ENCODE peak calls at places on chromosomes 1 and 21, in four cellular contexts. L is Peyer's patch, A is heart left ventricle, T is transverse colon. U is an unnamed sample.

GRCh38 chr1:36212782-36213181 is 11.5 kb upstream of the THRAP3 start:
- DNase-seq in L (no peak), A (no peak), T (no peak), U (no peak)

GRCh38 chr1:51717842-51718241 is 101.0 kb downstream of the OSBPL9 start:
- DNase-seq in L (no peak), A (no peak), T (no peak), U (no peak)

GRCh38 chr21:45598666-45599065 is 44.9 kb upstream of the PCBP3 start:
- DNase-seq in L (no peak), A (no peak), T (no peak), U (no peak)

GRCh38 chr21:25871566-25871965 is 136.8 kb downstream of the GABPA start:
- DNase-seq in L (no peak), A (no peak), T (no peak), U (no peak)

GRCh38 chr21:35197191-35197590 is 148.1 kb upstream of the RUNX1 start:
- DNase-seq in L (no peak), A (no peak), T (no peak), U (no peak)

GRCh38 chr1:241475688-241476087 is 43.9 kb downstream of the FH start:
- DNase-seq in L (no peak), A (no peak), T (no peak), U (no peak)

GRCh38 chr1:22613951-22614350 is 22.5 kb upstream of the C1QA start:
- DNase-seq in L (no peak), A (no peak), T (no peak), U (no peak)

GRCh38 chr1:88655685-88656299 is 28.3 kb upstream of the PKN2 start:
- DNase-seq in L (no peak), A (no peak), T (no peak), U (no peak)

GRCh38 chr1:22327411-22327810 is 124.2 kb upstream of the ZBTB40 start:
- DNase-seq in L (peak; percentile 11), A (no peak), T (no peak), U (no peak)

GRCh38 chr1:216626394-216627067 is 96.7 kb downstream of the ESRRG start:
- DNase-seq in L (no peak), A (no peak), T (no peak), U (no peak)

GRCh38 chr1:14339288-14339687 is 259.2 kb upstream of the KAZN start:
- DNase-seq in L (no peak), A (no peak), T (no peak), U (no peak)

GRCh38 chr1:1361982-1362423 is 3.6 kb upstream of the MXRA8 start:
- DNase-seq in L (no peak), A (peak; percentile 65), T (peak; percentile 20), U (no peak)

GRCh38 chr1:93581917-93582850 is 99.5 kb downstream of the BCAR3 start:
- DNase-seq in L (peak; percentile 62), A (no peak), T (peak; percentile 68), U (no peak)

GRCh38 chr1:71086331-71086730 is 5.5 kb upstream of the ZRANB2 start:
- DNase-seq in L (no peak), A (no peak), T (no peak), U (no peak)

GRCh38 chr1:192877283-192877886 is 68.5 kb downstream of the RGS2 start:
- DNase-seq in L (no peak), A (no peak), T (no peak), U (no peak)

GRCh38 chr1:214146523-214146922 is 134.4 kb upstream of the SMYD2 start:
- DNase-seq in L (no peak), A (no peak), T (peak; percentile 49), U (no peak)

GRCh38 chr1:6140413-6140812 is 39.7 kb downstream of the CHD5 start:
- DNase-seq in L (no peak), A (no peak), T (no peak), U (no peak)

GRCh38 chr21:36706951-36707762 is 8.2 kb downstream of the SIM2 start:
- DNase-seq in L (peak; percentile 42), A (no peak), T (no peak), U (no peak)

GRCh38 chr1:72636636-72637035 is 354.3 kb upstream of the NEGR1 start:
- DNase-seq in L (no peak), A (no peak), T (no peak), U (no peak)

GRCh38 chr1:91427741-91428140 is 23.1 kb upstream of the HFM1 start:
- DNase-seq in L (no peak), A (no peak), T (no peak), U (no peak)

GRCh38 chr1:64829411-64830033 is 84.6 kb downstream of the RAVER2 start:
- DNase-seq in L (no peak), A (no peak), T (no peak), U (no peak)

GRCh38 chr1:28577738-28578536 is 14.1 kb upstream of the RAB42 start:
- DNase-seq in L (no peak), A (no peak), T (no peak), U (no peak)

GRCh38 chr1:28577052-28577678 is 14.9 kb upstream of the RAB42 start:
- DNase-seq in L (no peak), A (no peak), T (no peak), U (no peak)

GRCh38 chr1:28578696-28579218 is 13.3 kb upstream of the RAB42 start:
- DNase-seq in L (no peak), A (no peak), T (no peak), U (no peak)

GRCh38 chr1:28580706-28581530 is 11.1 kb upstream of the RAB42 start:
- DNase-seq in L (peak; percentile 79), A (no peak), T (peak; percentile 68), U (no peak)

GRCh38 chr1:28579374-28579773 is 12.7 kb upstream of the RAB42 start:
- DNase-seq in L (no peak), A (no peak), T (no peak), U (no peak)
- TF ChIP-seq POLR2A in L (no peak), A (no peak), T (no peak), U (no peak)

GRCh38 chr1:3772027-3772714 is 378 bp upstream of the SMIM1 start:
- DNase-seq in L (peak; percentile 98), A (peak; percentile 93), T (peak; percentile 96), U (peak; percentile 96)
- H3K4me1 ChIP-seq in L (peaks cover 16% of the 10 kb centered on the region), A (peaks cover 21% of the 10 kb centered on the region), T (peaks cover 34% of the 10 kb centered on the region), U (no peaks in the 10 kb centered on the region)

GRCh38 chr1:108016451-108016920 is 51.5 kb upstream of the VAV3 start:
- DNase-seq in L (peak; percentile 73), A (no peak), T (no peak), U (no peak)

GRCh38 chr1:108012553-108012952 is 47.6 kb upstream of the VAV3 start:
- DNase-seq in L (no peak), A (no peak), T (no peak), U (no peak)

DNA sequence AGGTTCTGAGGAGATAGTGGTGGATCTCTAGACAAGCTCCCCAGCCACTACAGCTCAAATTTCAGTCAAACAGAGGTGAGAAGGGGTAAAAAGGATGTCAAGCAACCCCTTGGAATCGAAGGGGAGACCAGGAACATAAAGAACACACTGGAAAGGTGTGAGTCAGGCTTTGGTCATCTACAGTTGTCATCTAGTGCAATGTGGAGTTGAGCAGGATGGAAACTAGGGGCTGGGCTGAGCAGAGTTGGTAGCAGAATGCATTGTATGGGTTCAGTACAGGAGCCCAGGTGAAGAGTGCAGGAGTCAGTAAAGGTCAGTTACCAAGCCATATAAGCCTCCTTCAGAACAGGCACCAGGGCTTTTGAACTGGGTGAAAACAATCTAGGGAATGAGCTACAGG is 52.7 kb upstream of the VAV3 start:
- DNase-seq in L (no peak), A (no peak), T (no peak), U (no peak)
- H3K27ac ChIP-seq in L (no peak overlapping the region), A (no peak overlapping the region), T (no peak overlapping the region), U (no peak overlapping the region)

GRCh38 chr1:228082975-228083870 is 715 bp downstream of the ARF1 start:
- DNase-seq in L (peak; percentile 78), A (peak; percentile 73), T (peak; percentile 59), U (peak; percentile 71)

GRCh38 chr1:228081578-228082259 is 789 bp upstream of the ARF1 start:
- DNase-seq in L (no peak), A (peak; percentile 48), T (peak; percentile 39), U (peak; percentile 55)

GRCh38 chr1:228081144-228081543 is 1.4 kb upstream of the ARF1 start:
- DNase-seq in L (no peak), A (peak; percentile 25), T (peak; percentile 10), U (peak; percentile 25)

GRCh38 chr1:228083871-228084278 is 1.4 kb downstream of the ARF1 start:
- DNase-seq in L (no peak), A (peak; percentile 39), T (no peak), U (no peak)

GRCh38 chr1:228082260-228082974 is at the start of gene ARF1:
- DNase-seq in L (peak; percentile 96), A (peak; percentile 93), T (peak; percentile 93), U (peak; percentile 94)
- TF ChIP-seq POLR2A in L (peak; percentile 52), A (peak; percentile 90), T (peak; percentile 82), U (peak; percentile 88)

GRCh38 chr1:206510371-206510770 is 3.0 kb downstream of the RASSF5 start:
- DNase-seq in L (no peak), A (peak; percentile 4), T (no peak), U (no peak)
- H3K4me1 ChIP-seq in L (peaks cover 10% of the 10 kb centered on the region), A (peaks cover 6% of the 10 kb centered on the region), T (peaks cover 23% of the 10 kb centered on the region), U (peaks cover 60% of the 10 kb centered on the region)